ENCODE peak calls at places on chromosomes 16 and 17, in eight cellular contexts. X is colonic mucosa, J is T47D, G is Right ventricle myocardium superior, Y is globus pallidus, U is cardiac septum, V is AG08396, K is COR-L47. N is an unnamed sample.
A peak's percentile ranks its signal among the peaks of the same experiment; 100 is the strongest.

GRCh38 chr17:82838386-82839063 is 1.3 kb downstream of the ZNF750 start:
- DNase-seq in X (peak; percentile 86), J (peak; percentile 33), G (peak; percentile 76), Y (no peak), U (no peak), V (no peak), K (no peak), N (no peak)

GRCh38 chr16:66899310-66899944 is 19.1 kb downstream of the PDP2 start:
- DNase-seq in X (no peak), J (no peak), G (no peak), Y (no peak), U (no peak), V (no peak), K (no peak), N (no peak)

GRCh38 chr17:29076087-29076486 is 33.1 kb downstream of the PIPOX start:
- DNase-seq in X (no peak), J (no peak), G (no peak), Y (no peak), U (no peak), V (no peak), K (no peak), N (no peak)

GRCh38 chr17:77670125-77670524 is 288.4 kb upstream of the TNRC6C start:
- DNase-seq in X (no peak), J (no peak), G (no peak), Y (no peak), U (no peak), V (no peak), K (no peak), N (no peak)

GRCh38 chr17:17696871-17697633 is 15.8 kb downstream of the RAI1 start:
- DNase-seq in X (peak; percentile 67), J (peak; percentile 79), G (peak; percentile 65), Y (no peak), U (no peak), V (no peak), K (no peak), N (no peak)

GRCh38 chr17:35052780-35053179 is 10.7 kb downstream of the RFFL start:
- DNase-seq in X (no peak), J (no peak), G (no peak), Y (no peak), U (no peak), V (no peak), K (no peak), N (no peak)

GRCh38 chr16:88458773-88459235 is 5.7 kb downstream of the ZFPM1 start:
- DNase-seq in X (no peak), J (no peak), G (no peak), Y (no peak), U (no peak), V (no peak), K (no peak), N (no peak)

GRCh38 chr17:1627987-1628855 is at the start of gene SLC43A2:
- DNase-seq in X (peak; percentile 89), J (peak; percentile 95), G (peak; percentile 90), Y (peak; percentile 87), U (peak; percentile 94), V (peak; percentile 97), K (peak; percentile 80), N (peak; percentile 87)

GRCh38 chr17:14805348-14805747 is 459.8 kb downstream of the PMP22 start:
- DNase-seq in X (no peak), J (no peak), G (no peak), Y (peak; percentile 21), U (no peak), V (no peak), K (no peak), N (no peak)

GRCh38 chr17:55632236-55632635 is 90.4 kb downstream of the TMEM100 start:
- DNase-seq in X (no peak), J (no peak), G (no peak), Y (no peak), U (no peak), V (no peak), K (no peak), N (no peak)

GRCh38 chr17:55609737-55610201 is 98.5 kb upstream of the SMIM36 start:
- DNase-seq in X (peak; percentile 30), J (no peak), G (peak; percentile 47), Y (no peak), U (no peak), V (peak; percentile 67), K (no peak), N (no peak)

GRCh38 chr16:23229714-23230113 is 47.2 kb downstream of the SCNN1G start:
- DNase-seq in X (peak; percentile 65), J (no peak), G (no peak), Y (no peak), U (no peak), V (no peak), K (no peak), N (no peak)

GRCh38 chr16:30526137-30526822 is at the start of gene ZNF768:
- DNase-seq in X (peak; percentile 76), J (peak; percentile 73), G (peak; percentile 65), Y (peak; percentile 24), U (peak; percentile 81), V (peak; percentile 80), K (no peak), N (no peak)

GRCh38 chr17:14304876-14305636 is 4.2 kb downstream of the HS3ST3B1 start:
- DNase-seq in X (no peak), J (no peak), G (no peak), Y (no peak), U (no peak), V (no peak), K (no peak), N (no peak)

GRCh38 chr17:8019665-8020064 is 17.2 kb downstream of the GUCY2D start:
- DNase-seq in X (no peak), J (no peak), G (no peak), Y (no peak), U (peak; percentile 38), V (no peak), K (no peak), N (no peak)

GRCh38 chr16:78893340-78893739 is 707.2 kb downstream of the MAF start:
- DNase-seq in X (no peak), J (no peak), G (no peak), Y (no peak), U (no peak), V (no peak), K (no peak), N (no peak)

GRCh38 chr17:8976638-8977037 is 11.1 kb upstream of the PIK3R5 start:
- DNase-seq in X (no peak), J (no peak), G (no peak), Y (no peak), U (no peak), V (no peak), K (no peak), N (no peak)

GRCh38 chr16:2147981-2148671 is at the start of gene RAB26:
- DNase-seq in X (peak; percentile 93), J (peak; percentile 96), G (peak; percentile 89), Y (peak; percentile 70), U (peak; percentile 89), V (peak; percentile 81), K (peak; percentile 93), N (peak; percentile 71)

GRCh38 chr16:85393674-85394510 is 219.2 kb upstream of the GSE1 start:
- DNase-seq in X (peak; percentile 72), J (peak; percentile 85), G (peak; percentile 72), Y (no peak), U (peak; percentile 83), V (peak; percentile 84), K (no peak), N (no peak)

N was measured in putamen.